ENCODE peak calls at places on chromosome 20, in six cellular contexts. P is CD4-positive, alpha-beta memory T cell; Q is HFFc6; D is HT-29; H is right cardiac atrium; T is left cardiac atrium. X is an unnamed sample.

GRCh38 chr20:6767536-6768227 is at the start of gene BMP2:
- DNase-seq in T (peak; percentile 60), D (peak; percentile 57), H (peak; percentile 70), P (no peak), Q (no peak), X (peak; percentile 73)

GRCh38 chr20:32979201-32979998 is 24.8 kb downstream of the SUN5 start:
- DNase-seq in T (no peak), D (no peak), P (no peak), Q (no peak), H (no peak), X (no peak)

GRCh38 chr20:31764641-31765305 is 25.7 kb downstream of the TPX2 start:
- DNase-seq in P (no peak), T (no peak), Q (peak; percentile 64), D (no peak), H (no peak), X (no peak)

GRCh38 chr20:61951695-61952533 is 113.8 kb downstream of the TAF4 start:
- DNase-seq in Q (no peak), H (no peak), D (no peak), T (peak; percentile 18), P (no peak), X (peak; percentile 33)

GRCh38 chr20:10521068-10521834 is 86.1 kb downstream of the SLX4IP start:
- DNase-seq in D (no peak), T (no peak), P (no peak), Q (peak; percentile 78), H (no peak), X (no peak)

GRCh38 chr20:22462975-22463914 is 121.1 kb downstream of the FOXA2 start:
- DNase-seq in P (no peak), T (no peak), H (no peak), Q (no peak), D (no peak), X (no peak)

GRCh38 chr20:42441862-42442196 is 747.9 kb downstream of the PTPRT start:
- DNase-seq in D (no peak), Q (no peak), P (no peak), H (no peak), T (peak; percentile 33), X (no peak)

GRCh38 chr20:5061209-5061608 is 58.5 kb downstream of the PCNA start:
- DNase-seq in H (no peak), D (peak; percentile 88), Q (peak; percentile 21), T (no peak), P (no peak), X (no peak)

GRCh38 chr20:34920055-34920454 is 35.6 kb downstream of the GSS start:
- DNase-seq in D (no peak), T (no peak), Q (no peak), P (no peak), H (no peak), X (no peak)

GRCh38 chr20:41307021-41307420 is 10.5 kb downstream of the ZHX3 start:
- DNase-seq in P (no peak), T (no peak), D (no peak), H (no peak), Q (no peak), X (no peak)

GRCh38 chr20:58479666-58480454 is 35.3 kb downstream of the APCDD1L start:
- DNase-seq in D (no peak), Q (no peak), T (no peak), P (no peak), H (no peak), X (peak; percentile 56)

GRCh38 chr20:63538204-63539091 is 1.3 kb upstream of the PTK6 start:
- DNase-seq in H (no peak), D (peak; percentile 100), Q (no peak), P (peak; percentile 80), T (no peak), X (no peak)

GRCh38 chr20:37615507-37616425 is 78.1 kb upstream of the CTNNBL1 start:
- DNase-seq in T (no peak), D (peak; percentile 94), P (peak; percentile 47), Q (peak; percentile 5), H (no peak), X (no peak)

GRCh38 chr20:57072184-57072583 is 194.3 kb downstream of the BMP7 start:
- DNase-seq in T (no peak), D (no peak), H (no peak), P (no peak), Q (no peak), X (no peak)

GRCh38 chr20:51492167-51493092 is 50.1 kb downstream of the NFATC2 start:
- DNase-seq in D (no peak), T (peak; percentile 91), Q (no peak), P (no peak), H (peak; percentile 92), X (peak; percentile 85)

GRCh38 chr20:56860413-56860812 is 231.3 kb downstream of the TFAP2C start:
- DNase-seq in P (no peak), T (no peak), D (no peak), H (no peak), Q (no peak), X (no peak)

GRCh38 chr20:63979549-63980316 is at the start of gene SAMD10:
- DNase-seq in P (peak; percentile 87), H (peak; percentile 54), Q (no peak), T (peak; percentile 50), D (peak; percentile 88), X (peak; percentile 64)

GRCh38 chr20:63896136-63896890 is 1.4 kb downstream of the DNAJC5 start:
- DNase-seq in Q (peak; percentile 30), P (peak; percentile 52), H (peak; percentile 57), D (peak; percentile 75), T (peak; percentile 58), X (peak; percentile 79)

GRCh38 chr20:33796263-33796906 is 14.8 kb upstream of the CHMP4B start:
- DNase-seq in D (peak; percentile 100), P (no peak), H (no peak), Q (no peak), T (no peak), X (no peak)

GRCh38 chr20:9280654-9281053 is 211.8 kb downstream of the PLCB4 start:
- DNase-seq in Q (peak; percentile 25), T (no peak), H (no peak), P (no peak), D (no peak), X (no peak)

GRCh38 chr20:3248167-3248992 is 9.4 kb upstream of the SLC4A11 start:
- DNase-seq in Q (no peak), D (no peak), H (peak; percentile 46), P (no peak), T (peak; percentile 55), X (peak; percentile 72)

X was measured in Right ventricle myocardium superior.